ENCODE peak calls at places on chromosomes 5 and 9, in four cellular contexts. One of them, this sample, is unnamed.

GRCh38 chr9:130670644-130671043 is 6.2 kb downstream of the PRDM12 start:
- DNase-seq in choroid plexus epithelial cell: no peak
- DNase-seq in NCI-H1092 treated with DMSO at 0.1 percent for 48 hours: no peak
- DNase-seq in AG08395: no peak
- DNase-seq in this sample: no peak

GRCh38 chr9:468766-469496 is 254.3 kb downstream of the DOCK8 start:
- DNase-seq in choroid plexus epithelial cell: peak; percentile 15
- DNase-seq in NCI-H1092 treated with DMSO at 0.1 percent for 48 hours: no peak
- DNase-seq in AG08395: no peak
- DNase-seq in this sample: no peak

GRCh38 chr5:154038241-154038603 is 488 bp downstream of the FAM114A2 start:
- DNase-seq in choroid plexus epithelial cell: peak; percentile 27
- DNase-seq in NCI-H1092 treated with DMSO at 0.1 percent for 48 hours: no peak
- DNase-seq in AG08395: no peak
- DNase-seq in this sample: no peak

GRCh38 chr9:99387416-99387815 is 165.3 kb downstream of the SEC61B start:
- DNase-seq in choroid plexus epithelial cell: no peak
- DNase-seq in NCI-H1092 treated with DMSO at 0.1 percent for 48 hours: no peak
- DNase-seq in AG08395: no peak
- DNase-seq in this sample: no peak

GRCh38 chr5:117454716-117455212 is 880.1 kb upstream of the SEMA6A start:
- DNase-seq in choroid plexus epithelial cell: peak; percentile 17
- DNase-seq in NCI-H1092 treated with DMSO at 0.1 percent for 48 hours: peak; percentile 72
- DNase-seq in AG08395: peak; percentile 7
- DNase-seq in this sample: no peak

GRCh38 chr9:81146684-81147337 is 542.5 kb downstream of the TLE1 start:
- DNase-seq in choroid plexus epithelial cell: peak; percentile 33
- DNase-seq in NCI-H1092 treated with DMSO at 0.1 percent for 48 hours: no peak
- DNase-seq in AG08395: no peak
- DNase-seq in this sample: no peak

GRCh38 chr5:179302499-179303185 is 42.6 kb downstream of the ADAMTS2 start:
- DNase-seq in choroid plexus epithelial cell: no peak
- DNase-seq in NCI-H1092 treated with DMSO at 0.1 percent for 48 hours: no peak
- DNase-seq in AG08395: no peak
- DNase-seq in this sample: no peak

GRCh38 chr5:56853710-56854109 is 38.4 kb downstream of the MAP3K1 start:
- DNase-seq in choroid plexus epithelial cell: no peak
- DNase-seq in NCI-H1092 treated with DMSO at 0.1 percent for 48 hours: no peak
- DNase-seq in AG08395: no peak
- DNase-seq in this sample: no peak

GRCh38 chr5:10485142-10485795 is 43.6 kb downstream of the ROPN1L start:
- DNase-seq in choroid plexus epithelial cell: peak; percentile 99
- DNase-seq in NCI-H1092 treated with DMSO at 0.1 percent for 48 hours: no peak
- DNase-seq in AG08395: no peak
- DNase-seq in this sample: no peak

This sample was measured in neural crest cell.